ENCODE peak calls at places on chromosome 16, in four cellular contexts. I is HFFc6, R is Peyer's patch, W is lung. G is an unnamed sample.

GRCh38 chr16:87570938-87571867 is 31.1 kb upstream of the JPH3 start:
- DNase-seq in I (peak), R (peak), W (peak), G (no peak)

GRCh38 chr16:3835089-3835602 is 45.4 kb downstream of the CREBBP start:
- DNase-seq in R (no peak), W (no peak), I (no peak), G (no peak)

GRCh38 chr16:14398014-14398717 is 231.9 kb downstream of the PARN start:
- DNase-seq in W (no peak), R (no peak), I (no peak), G (no peak)

GRCh38 chr16:4501071-4501478 is 24.9 kb downstream of the HMOX2 start:
- DNase-seq in R (no peak), W (no peak), I (no peak), G (no peak)

GRCh38 chr16:69039333-69039941 is 66.0 kb upstream of the HAS3 start:
- DNase-seq in R (no peak), W (no peak), I (no peak), G (no peak)

GRCh38 chr16:67161595-67162058 is 1.9 kb downstream of the FBXL8 start:
- DNase-seq in R (no peak), I (no peak), W (no peak), G (no peak)

GRCh38 chr16:88534731-88535141 is 35.5 kb upstream of the ZC3H18 start:
- DNase-seq in W (no peak), I (peak), R (no peak), G (no peak)

GRCh38 chr16:84896847-84897246 is 77.1 kb downstream of the CRISPLD2 start:
- DNase-seq in W (no peak), I (no peak), R (no peak), G (no peak)

GRCh38 chr16:53852678-53853077 is 148.7 kb downstream of the FTO start:
- DNase-seq in W (no peak), I (no peak), R (no peak), G (no peak)

GRCh38 chr16:21302898-21303528 is 24.9 kb upstream of the CRYM start:
- DNase-seq in R (peak), I (peak), W (no peak), G (no peak)

GRCh38 chr16:73951541-73951940 is 345.1 kb upstream of the PSMD7 start:
- DNase-seq in R (no peak), W (no peak), I (no peak), G (no peak)

GRCh38 chr16:58510097-58510775 is 5.1 kb upstream of the SETD6 start:
- DNase-seq in R (peak), W (no peak), I (no peak), G (peak)

GRCh38 chr16:48636521-48636920 is 26.5 kb upstream of the N4BP1 start:
- DNase-seq in R (no peak), W (no peak), I (no peak), G (no peak)

GRCh38 chr16:30949655-30950515 is 1.0 kb downstream of the ORAI3 start:
- DNase-seq in R (peak), I (peak), W (peak), G (no peak)

GRCh38 chr16:80341242-80341641 is 199.6 kb upstream of the DYNLRB2 start:
- DNase-seq in R (no peak), I (no peak), W (no peak), G (no peak)

DNA sequence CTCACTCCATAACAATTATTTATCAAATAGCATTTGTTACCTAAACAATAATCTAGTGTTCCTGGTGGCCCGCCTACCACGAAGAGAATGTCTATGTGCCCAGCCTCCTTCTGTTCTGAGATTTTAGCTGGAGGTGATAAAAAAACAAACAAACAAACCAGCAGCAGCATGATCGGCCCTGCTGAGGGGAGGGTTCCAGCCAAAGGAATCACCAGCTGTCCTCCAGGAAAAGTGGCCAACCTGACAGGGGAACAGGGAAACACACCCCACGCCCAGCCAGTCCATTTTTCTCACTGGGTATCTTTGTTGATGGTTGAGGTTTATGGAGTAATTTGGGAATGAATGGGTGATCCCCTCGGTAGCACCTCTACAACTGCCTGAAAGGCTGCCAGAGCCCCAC is 203.0 kb upstream of the DYNLRB2 start:
- DNase-seq in R (no peak), I (no peak), W (no peak), G (no peak)
- TF ChIP-seq CTCF in R (no peak), I (no peak), W (no peak), G (no peak)

DNA sequence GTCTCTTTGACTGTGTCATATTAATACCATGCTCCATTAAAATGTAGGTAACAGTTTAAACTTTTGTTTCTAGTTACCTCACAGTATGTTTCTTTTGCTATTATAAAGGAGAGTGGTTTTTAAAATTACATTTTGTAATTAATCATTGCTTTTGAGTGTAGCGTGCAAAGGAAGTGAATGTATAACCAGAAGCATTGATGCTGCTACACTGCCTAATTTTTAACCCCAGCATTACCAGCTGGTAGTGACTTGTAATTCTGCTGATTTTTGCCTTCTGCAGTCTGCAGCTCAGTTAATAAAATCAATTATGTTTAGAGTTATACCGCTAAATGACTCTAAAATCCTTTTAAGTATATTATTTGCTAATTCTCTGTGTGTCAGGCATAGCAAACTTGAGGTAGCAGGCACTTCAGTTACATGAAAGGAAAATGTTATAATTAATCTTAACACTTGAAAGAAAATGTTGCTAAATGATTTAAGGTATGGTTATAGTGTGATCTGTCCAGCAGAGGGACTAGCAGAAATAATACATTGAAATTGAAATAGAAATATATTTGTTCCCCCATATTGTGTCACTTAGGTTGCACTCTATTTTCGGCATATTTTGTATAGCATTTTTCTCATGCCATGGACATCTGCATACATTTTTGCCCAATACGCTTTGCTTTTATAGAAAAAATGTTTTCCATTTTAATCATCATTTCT is 388.5 kb downstream of the CNTNAP4 start:
- DNase-seq in W (no peak), I (no peak), R (no peak), G (no peak)
- TF ChIP-seq CTCF in W (no peak), I (peak), R (no peak), G (peak)

DNA sequence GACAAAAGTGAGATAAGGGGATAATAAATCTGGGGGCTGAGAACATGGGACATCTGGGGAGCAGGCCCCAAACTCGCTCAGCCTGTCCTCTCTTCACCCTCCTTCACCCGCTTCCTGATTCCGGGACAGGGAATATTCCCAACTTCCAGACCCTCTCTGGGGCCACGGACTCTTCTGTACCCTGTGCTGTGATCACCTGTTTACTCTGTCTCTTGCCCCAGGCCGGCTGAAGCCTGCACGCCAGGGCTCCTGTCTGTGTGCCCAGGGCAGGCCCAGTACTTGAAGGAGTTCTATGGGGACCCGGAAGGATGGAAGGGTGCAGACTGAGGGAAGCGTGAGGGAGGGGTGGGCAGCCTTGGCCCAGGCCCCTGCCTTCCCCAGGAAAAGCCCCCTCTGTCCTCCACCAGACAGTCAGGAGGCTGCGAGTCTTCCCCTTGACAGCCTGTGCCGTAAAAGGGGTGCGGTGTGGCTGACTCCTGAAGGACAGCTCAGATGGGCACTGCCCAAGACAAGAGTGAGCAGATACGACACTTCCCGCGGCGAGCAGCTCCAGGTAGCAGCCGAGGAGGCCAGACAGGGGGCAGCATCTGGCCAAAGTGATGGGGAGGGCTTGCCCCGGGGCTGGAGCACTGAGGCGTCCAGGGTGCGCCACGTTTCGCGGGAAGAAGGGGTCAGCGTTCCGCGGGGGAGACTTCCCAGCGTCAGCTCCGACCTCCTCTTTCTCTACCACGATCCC is 1.0 kb upstream of the CCNF start:
- DNase-seq in W (peak), R (peak), I (peak), G (peak)
- TF ChIP-seq CTCF in W (no peak), R (peak), I (peak), G (peak)

GRCh38 chr16:28548306-28548802 is 5.4 kb upstream of the SGF29 start:
- DNase-seq in R (no peak), W (no peak), I (no peak), G (no peak)
- TF ChIP-seq CTCF in R (no peak), W (no peak), I (no peak), G (no peak)

DNA sequence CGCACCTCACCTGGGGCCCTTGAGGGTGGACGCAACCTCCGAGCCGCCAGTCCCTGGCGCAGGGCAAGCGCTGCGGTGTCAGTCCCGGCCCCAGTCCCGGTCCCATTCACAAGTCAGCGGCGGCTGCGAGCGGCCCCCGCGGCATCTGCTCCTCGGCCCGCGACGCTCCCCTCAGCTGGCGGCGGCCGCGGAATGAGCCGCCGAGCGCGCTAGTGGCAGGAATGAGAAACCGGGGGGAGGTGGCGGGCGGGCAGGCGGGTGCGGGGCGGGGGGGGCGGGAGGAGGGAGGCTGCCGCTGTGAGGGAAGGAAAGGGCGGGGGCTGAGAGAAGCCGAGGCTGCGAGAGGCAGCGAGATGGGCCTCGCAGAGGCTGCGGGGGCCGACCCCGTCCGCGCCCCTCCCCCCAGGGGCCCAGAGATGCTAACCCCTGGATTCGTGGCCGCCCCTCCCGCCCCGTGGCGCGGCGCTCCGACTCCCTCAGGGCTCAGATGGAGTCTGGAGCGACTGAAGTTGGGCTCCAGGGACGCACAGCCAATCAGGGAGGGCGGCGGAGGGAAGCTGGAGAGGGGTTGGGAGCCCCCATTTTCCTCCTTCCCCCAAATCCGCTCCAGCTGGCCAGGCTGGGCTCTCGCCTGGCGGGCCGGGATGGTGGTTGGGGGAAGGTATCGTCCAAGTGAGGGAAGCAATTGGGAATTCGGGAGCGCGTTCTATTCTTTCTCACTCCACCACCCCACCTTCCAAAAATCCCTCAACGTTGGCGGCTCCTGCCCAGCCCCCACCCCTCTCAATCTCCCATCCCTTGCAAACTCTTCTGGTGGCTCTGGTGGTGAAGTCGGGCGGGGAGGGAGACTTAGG is at the start of gene CDH11:
- DNase-seq in R (peak), W (peak), I (peak), G (peak)
- TF ChIP-seq CTCF in R (peak), W (no peak), I (peak), G (peak)

DNA sequence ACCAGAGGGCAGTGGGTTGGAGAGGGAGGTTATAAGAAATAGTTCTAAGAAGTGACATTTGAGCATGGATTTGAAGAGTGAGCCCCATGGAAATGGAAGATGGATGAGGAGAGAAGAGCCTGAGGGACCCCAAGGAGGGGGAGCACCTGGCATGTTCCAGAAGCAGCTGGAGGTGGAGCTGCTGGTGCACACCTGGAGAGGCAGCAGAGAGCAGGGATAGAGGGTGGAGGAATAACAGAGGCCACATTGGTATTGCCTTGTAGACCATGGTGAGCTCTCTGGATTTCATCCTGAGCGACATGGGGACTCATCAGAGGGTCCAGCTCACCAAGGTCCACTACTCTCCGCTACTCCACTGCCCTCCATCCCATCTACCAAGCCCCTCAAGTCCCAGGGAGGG is 22.3 kb upstream of the KDM8 start:
- DNase-seq in I (no peak), W (no peak), R (no peak), G (no peak)
- TF ChIP-seq CTCF in I (peak), W (no peak), R (peak), G (no peak)

GRCh38 chr16:993731-994130 is 12.2 kb downstream of the SOX8 start:
- DNase-seq in I (no peak), W (no peak), R (no peak), G (no peak)

GRCh38 chr16:996672-997071 is 15.1 kb downstream of the SOX8 start:
- DNase-seq in W (no peak), R (no peak), I (no peak), G (no peak)

GRCh38 chr16:995087-995486 is 13.5 kb downstream of the SOX8 start:
- DNase-seq in W (no peak), R (no peak), I (peak), G (no peak)

GRCh38 chr16:997440-998051 is 16.0 kb downstream of the SOX8 start:
- DNase-seq in I (peak), R (peak), W (peak), G (no peak)

GRCh38 chr16:995783-996182 is 14.2 kb downstream of the SOX8 start:
- DNase-seq in I (no peak), W (no peak), R (no peak), G (no peak)
- TF ChIP-seq CTCF in I (no peak), W (no peak), R (no peak), G (no peak)

G was measured in chondrocyte.